ENCODE peak calls at places on chromosome 19, in eight cellular contexts. D is putamen; B is bronchial epithelial cell; A is RWPE1; S is HT-29; I is NCI-H187; T is mammary epithelial cell; Q is stimulated activated CD4-positive, alpha-beta T cell treated with anti-CD3 and anti-CD28 coated beads, Interleukin-1b, Interleukin-23, amount 100 ng/mL, for 1 hour. L is an unnamed sample.

GRCh38 chr19:18464646-18465045 is 26.7 kb upstream of the ISYNA1 start:
- DNase-seq in S (peak), A (no peak), Q (no peak), T (no peak), B (no peak), I (no peak), D (peak), L (peak)

GRCh38 chr19:40233811-40234389 is 7.4 kb upstream of the CCNP start:
- DNase-seq in B (no peak), T (no peak), A (no peak), Q (no peak), S (no peak), I (no peak), D (no peak), L (no peak)

GRCh38 chr19:16572332-16573211 is at the start of gene SLC35E1:
- DNase-seq in D (peak), T (peak), S (peak), A (peak), Q (peak), I (peak), B (peak), L (peak)

GRCh38 chr19:10907925-10908324 is 20.5 kb downstream of the YIPF2 start:
- DNase-seq in Q (no peak), I (no peak), D (no peak), T (no peak), B (no peak), S (no peak), A (no peak), L (no peak)

GRCh38 chr19:42220751-42221097 is 612 bp downstream of the ZNF526 start:
- DNase-seq in S (no peak), T (no peak), A (no peak), Q (no peak), I (no peak), B (no peak), D (no peak), L (no peak)

GRCh38 chr19:46134527-46134926 is 10.0 kb upstream of the IGFL3 start:
- DNase-seq in B (peak), Q (no peak), S (peak), D (no peak), A (no peak), I (no peak), T (peak), L (no peak)

GRCh38 chr19:5580116-5580515 is 12.4 kb upstream of the TINCR start:
- DNase-seq in D (no peak), S (no peak), B (no peak), T (no peak), Q (no peak), A (no peak), I (no peak), L (no peak)

GRCh38 chr19:56608274-56608964 is 13.3 kb downstream of the ZNF71 start:
- DNase-seq in I (no peak), A (no peak), S (no peak), D (no peak), Q (no peak), T (no peak), B (no peak), L (no peak)

GRCh38 chr19:54209748-54210494 is 9.3 kb downstream of the RPS9 start:
- DNase-seq in T (peak), A (peak), Q (no peak), S (peak), D (peak), I (peak), B (peak), L (peak)

GRCh38 chr19:49614096-49614857 is 23.3 kb downstream of the PRR12 start:
- DNase-seq in S (peak), I (no peak), T (peak), B (peak), D (no peak), Q (no peak), A (peak), L (no peak)

GRCh38 chr19:6249296-6249695 is 30.5 kb downstream of the MLLT1 start:
- DNase-seq in B (no peak), D (peak), Q (no peak), T (no peak), S (no peak), A (no peak), I (no peak), L (peak)

GRCh38 chr19:8396563-8397203 is 6.5 kb downstream of the RAB11B start:
- DNase-seq in A (peak), T (peak), B (peak), I (no peak), S (peak), D (no peak), Q (peak), L (peak)

GRCh38 chr19:14686411-14686810 is 3.4 kb upstream of the ZNF333 start:
- DNase-seq in S (peak), A (no peak), D (no peak), T (peak), Q (no peak), I (no peak), B (peak), L (no peak)

GRCh38 chr19:9528757-9529336 is 9.6 kb downstream of the ZNF426 start:
- DNase-seq in I (no peak), T (no peak), A (no peak), D (no peak), B (no peak), Q (no peak), S (no peak), L (no peak)

GRCh38 chr19:35509861-35510625 is 3.4 kb downstream of the DMKN start:
- DNase-seq in S (peak), D (no peak), A (peak), B (peak), Q (peak), I (no peak), T (peak), L (peak)

GRCh38 chr19:3322199-3322978 is 44.0 kb upstream of the NFIC start:
- DNase-seq in I (no peak), S (no peak), D (no peak), T (no peak), B (no peak), A (no peak), Q (no peak), L (no peak)

GRCh38 chr19:33110201-33110910 is 21.6 kb upstream of the WDR88 start:
- DNase-seq in Q (no peak), S (no peak), B (no peak), A (no peak), I (no peak), T (peak), D (no peak), L (no peak)

GRCh38 chr19:38975214-38975860 is at the start of gene FBXO17:
- DNase-seq in B (peak), S (no peak), T (peak), D (peak), I (no peak), A (peak), Q (no peak), L (no peak)

GRCh38 chr19:14694867-14695266 is 5.0 kb downstream of the ZNF333 start:
- DNase-seq in B (no peak), A (no peak), I (no peak), S (no peak), Q (no peak), T (no peak), D (no peak), L (no peak)

GRCh38 chr19:6532244-6532999 is 1.6 kb downstream of the TNFSF9 start:
- DNase-seq in D (no peak), T (no peak), A (no peak), S (no peak), Q (no peak), B (no peak), I (no peak), L (no peak)

GRCh38 chr19:49861127-49861526 is 6.2 kb downstream of the PNKP start:
- DNase-seq in D (no peak), Q (no peak), A (no peak), S (peak), B (no peak), I (no peak), T (no peak), L (no peak)

GRCh38 chr19:3968556-3969434 is 2.1 kb downstream of the DAPK3 start:
- DNase-seq in T (peak), S (peak), B (peak), I (no peak), Q (no peak), D (peak), A (peak), L (peak)

GRCh38 chr19:29878973-29879654 is 62.9 kb upstream of the URI1 start:
- DNase-seq in I (no peak), A (peak), T (peak), S (peak), Q (no peak), D (no peak), B (peak), L (peak)

GRCh38 chr19:1004803-1005664 is 4.8 kb downstream of the GRIN3B start:
- DNase-seq in D (no peak), S (no peak), Q (no peak), A (no peak), T (no peak), B (no peak), I (no peak), L (no peak)

GRCh38 chr19:13094285-13094595 is 8.4 kb downstream of the LYL1 start:
- DNase-seq in B (no peak), Q (no peak), I (no peak), S (no peak), D (no peak), T (no peak), A (no peak), L (no peak)

GRCh38 chr19:13096968-13097330 is 5.7 kb downstream of the LYL1 start:
- DNase-seq in D (no peak), A (no peak), B (no peak), S (no peak), Q (no peak), I (no peak), T (no peak), L (no peak)

GRCh38 chr19:40453151-40453735 is 9.1 kb upstream of the SERTAD3 start:
- DNase-seq in D (no peak), T (no peak), A (no peak), S (no peak), I (no peak), B (peak), Q (no peak), L (no peak)

GRCh38 chr19:51572908-51573307 is 1.8 kb downstream of the ZNF175 start:
- DNase-seq in B (peak), T (peak), D (no peak), S (no peak), I (no peak), Q (no peak), A (no peak), L (no peak)

GRCh38 chr19:8208710-8209110 is 460 bp upstream of the CERS4 start:
- DNase-seq in B (no peak), A (no peak), I (no peak), D (no peak), S (no peak), Q (no peak), T (no peak), L (no peak)

GRCh38 chr19:49613374-49613773 is 22.4 kb downstream of the PRR12 start:
- DNase-seq in I (no peak), T (no peak), B (no peak), S (peak), A (no peak), Q (no peak), D (no peak), L (no peak)

L was measured in pons.